ENCODE peak calls at places on chromosomes 16 and 17, in seven cellular contexts. Q is lung; T is effector CD4-positive, alpha-beta T cell; V is GM12865; A is posterior vena cava; H is cardiac fibroblast; W is frontal cortex. D is an unnamed sample.

GRCh38 chr16:4371481-4372314 is at the start of gene VASN:
- DNase-seq in Q (peak), T (peak), V (peak), A (peak), H (peak), W (peak), D (peak)

GRCh38 chr17:42282478-42283080 is 5.7 kb upstream of the STAT5A start:
- DNase-seq in Q (no peak), T (no peak), V (no peak), A (peak), H (no peak), W (no peak), D (peak)

GRCh38 chr17:68326681-68327080 is 35.4 kb downstream of the ARSG start:
- DNase-seq in Q (no peak), T (no peak), V (no peak), A (no peak), H (no peak), W (no peak), D (no peak)

GRCh38 chr16:80084614-80085013 is 456.2 kb upstream of the DYNLRB2 start:
- DNase-seq in Q (no peak), T (no peak), V (peak), A (no peak), H (peak), W (peak), D (no peak)

GRCh38 chr17:81338301-81339179 is 43.4 kb upstream of the SLC38A10 start:
- DNase-seq in Q (no peak), T (no peak), V (no peak), A (no peak), H (peak), W (no peak), D (no peak)

GRCh38 chr16:87067890-87068289 is 249.3 kb downstream of the C16orf95 start:
- DNase-seq in Q (no peak), T (no peak), V (no peak), A (no peak), H (no peak), W (no peak), D (no peak)

GRCh38 chr17:75159196-75160031 is 5.1 kb upstream of the JPT1 start:
- DNase-seq in Q (no peak), T (no peak), V (no peak), A (no peak), H (no peak), W (no peak), D (peak)

GRCh38 chr16:25093208-25094061 is 18.1 kb upstream of the LCMT1 start:
- DNase-seq in Q (no peak), T (no peak), V (peak), A (no peak), H (no peak), W (no peak), D (no peak)

GRCh38 chr16:19228575-19228974 is 57.0 kb upstream of the CLEC19A start:
- DNase-seq in Q (no peak), T (no peak), V (no peak), A (no peak), H (no peak), W (no peak), D (no peak)

GRCh38 chr16:66923247-66923851 is 2.0 kb downstream of the RRAD start:
- DNase-seq in Q (no peak), T (no peak), V (no peak), A (no peak), H (peak), W (peak), D (no peak)

GRCh38 chr16:4706871-4707270 is 13.5 kb downstream of the NUDT16L1 start:
- DNase-seq in Q (no peak), T (no peak), V (no peak), A (no peak), H (no peak), W (no peak), D (no peak)

GRCh38 chr16:7867831-7868230 is 535.2 kb downstream of the RBFOX1 start:
- DNase-seq in Q (no peak), T (no peak), V (no peak), A (no peak), H (no peak), W (no peak), D (no peak)

GRCh38 chr16:70778901-70779309 is 22.1 kb downstream of the VAC14 start:
- DNase-seq in Q (peak), T (no peak), V (no peak), A (peak), H (peak), W (no peak), D (no peak)

GRCh38 chr16:2447920-2448583 is 11.9 kb upstream of the TEDC2 start:
- DNase-seq in Q (no peak), T (no peak), V (no peak), A (no peak), H (no peak), W (no peak), D (no peak)

GRCh38 chr16:22300427-22301071 is 3.3 kb downstream of the POLR3E start:
- DNase-seq in Q (peak), T (no peak), V (peak), A (peak), H (peak), W (peak), D (no peak)

GRCh38 chr17:2400877-2401425 is at the start of gene MNT:
- DNase-seq in Q (peak), T (peak), V (peak), A (peak), H (peak), W (peak), D (peak)

GRCh38 chr16:30715777-30716445 is 16.9 kb downstream of the SRCAP start:
- DNase-seq in Q (no peak), T (peak), V (peak), A (peak), H (peak), W (no peak), D (no peak)

GRCh38 chr16:66661210-66661560 is 35.4 kb downstream of the CMTM4 start:
- DNase-seq in Q (no peak), T (no peak), V (no peak), A (no peak), H (no peak), W (no peak), D (no peak)

GRCh38 chr16:76676356-76676755 is 399.2 kb downstream of the CNTNAP4 start:
- DNase-seq in Q (no peak), T (no peak), V (no peak), A (no peak), H (no peak), W (no peak), D (no peak)

GRCh38 chr17:4768281-4768680 is 3.4 kb upstream of the TM4SF5 start:
- DNase-seq in Q (no peak), T (no peak), V (no peak), A (no peak), H (no peak), W (no peak), D (no peak)

GRCh38 chr16:80739523-80739922 is 64.9 kb downstream of the CDYL2 start:
- DNase-seq in Q (no peak), T (no peak), V (no peak), A (no peak), H (no peak), W (no peak), D (no peak)

GRCh38 chr16:22217890-22218730 is 12.0 kb downstream of the EEF2K start:
- DNase-seq in Q (no peak), T (no peak), V (peak), A (no peak), H (no peak), W (no peak), D (no peak)

D was measured in mesenteric fat pad.